ENCODE peak calls at places on chromosomes 1 and 21, in eight cellular contexts. O is coronary artery, X is psoas muscle, B is tibial nerve, Q is prostate gland, V is cardiac fibroblast, Z is AG10803, R is choroid plexus epithelial cell. D is an unnamed sample.

GRCh38 chr1:205739348-205740160 is 10.4 kb downstream of the NUCKS1 start:
- DNase-seq in Q (no peak), V (peak; percentile 47), Z (peak; percentile 60), O (no peak), X (no peak), R (peak; percentile 92), B (no peak), D (peak; percentile 74)

GRCh38 chr1:186849824-186850223 is 21.1 kb downstream of the PLA2G4A start:
- DNase-seq in B (no peak), Q (no peak), Z (no peak), R (peak; percentile 46), O (no peak), X (no peak), V (no peak), D (peak; percentile 22)

GRCh38 chr21:46092026-46092764 is 5.7 kb upstream of the COL6A2 start:
- DNase-seq in R (peak; percentile 89), B (peak; percentile 71), X (peak; percentile 81), Q (no peak), Z (peak; percentile 99), O (peak; percentile 93), V (peak; percentile 86), D (peak; percentile 100)

GRCh38 chr1:47915677-47916353 is 81.4 kb downstream of the TRABD2B start:
- DNase-seq in R (no peak), X (no peak), B (no peak), V (no peak), Z (no peak), Q (no peak), O (no peak), D (no peak)

GRCh38 chr1:5913078-5913845 is 79.0 kb downstream of the NPHP4 start:
- DNase-seq in R (peak; percentile 52), Z (no peak), X (no peak), B (no peak), V (no peak), O (peak; percentile 45), Q (no peak), D (no peak)

GRCh38 chr1:109083495-109083894 is 7.1 kb upstream of the TMEM167B start:
- DNase-seq in B (no peak), R (no peak), Q (no peak), X (no peak), V (no peak), Z (no peak), O (no peak), D (no peak)

GRCh38 chr21:34242973-34243372 is 120.8 kb upstream of the KCNE2 start:
- DNase-seq in X (no peak), V (no peak), R (no peak), Q (no peak), Z (no peak), B (no peak), O (no peak), D (no peak)

GRCh38 chr1:231803353-231803752 is 176.8 kb downstream of the DISC1 start:
- DNase-seq in Q (no peak), X (peak; percentile 47), Z (peak; percentile 88), R (peak; percentile 89), V (peak; percentile 86), O (no peak), B (peak; percentile 52), D (peak; percentile 62)

GRCh38 chr21:39384674-39385298 is 35.9 kb upstream of the HMGN1 start:
- DNase-seq in Z (no peak), B (no peak), Q (no peak), O (no peak), X (no peak), R (peak; percentile 18), V (no peak), D (peak; percentile 74)

GRCh38 chr1:244118087-244118761 is 67.1 kb downstream of the ZBTB18 start:
- DNase-seq in V (no peak), Q (no peak), Z (no peak), B (no peak), O (no peak), R (peak; percentile 17), X (no peak), D (no peak)
- H3K4me3 ChIP-seq in V (no peak overlapping the region), Q (no peak overlapping the region), Z (no peak overlapping the region), B (no peak overlapping the region), O (peak overlapping the region; percentile 54), R (no peak overlapping the region), X (peak overlapping the region; percentile 61), D (no peak overlapping the region)

GRCh38 chr1:150164769-150165168 is 15.1 kb downstream of the PLEKHO1 start:
- DNase-seq in O (no peak), X (no peak), Z (no peak), Q (no peak), R (no peak), B (no peak), V (no peak), D (no peak)

GRCh38 chr1:150164224-150164623 is 14.5 kb downstream of the PLEKHO1 start:
- DNase-seq in X (peak; percentile 32), R (no peak), O (no peak), Q (no peak), V (no peak), B (no peak), Z (no peak), D (no peak)

GRCh38 chr1:150162582-150162861 is 12.8 kb downstream of the PLEKHO1 start:
- DNase-seq in V (no peak), B (no peak), O (no peak), R (no peak), X (no peak), Z (no peak), Q (no peak), D (no peak)

GRCh38 chr1:150161747-150162581 is 12.2 kb downstream of the PLEKHO1 start:
- DNase-seq in B (no peak), V (no peak), X (no peak), Q (no peak), Z (no peak), O (no peak), R (peak; percentile 63), D (peak; percentile 34)

GRCh38 chr1:150162862-150163706 is 13.4 kb downstream of the PLEKHO1 start:
- DNase-seq in R (peak; percentile 100), O (peak; percentile 98), X (peak; percentile 75), Z (peak; percentile 99), B (peak; percentile 80), V (peak; percentile 99), Q (peak; percentile 93), D (peak; percentile 99)
- H3K4me3 ChIP-seq in R (peak overlapping the region; percentile 27), O (peak overlapping the region; percentile 64), X (peak overlapping the region; percentile 61), Z (peak overlapping the region; percentile 45), B (peak overlapping the region; percentile 45), V (peak overlapping the region; percentile 27), Q (peak overlapping the region; percentile 24), D (peak overlapping the region; percentile 15)

DNA sequence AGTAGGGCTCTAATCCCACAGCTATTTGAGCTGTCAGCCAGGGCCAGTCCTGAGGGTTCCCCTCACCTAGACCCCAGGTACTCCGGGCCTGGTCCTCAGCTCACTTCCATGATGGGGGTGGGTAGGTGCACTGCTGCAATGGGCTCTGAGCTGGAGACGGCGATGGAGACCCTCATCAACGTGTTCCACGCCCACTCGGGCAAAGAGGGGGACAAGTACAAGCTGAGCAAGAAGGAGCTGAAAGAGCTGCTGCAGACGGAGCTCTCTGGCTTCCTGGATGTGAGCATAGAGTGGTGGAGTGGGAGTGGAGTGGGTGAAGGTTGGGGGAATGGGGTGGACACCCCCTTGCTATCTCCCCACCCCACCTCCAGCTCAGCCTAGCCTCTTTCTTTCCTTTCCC is 2.1 kb downstream of the S100A1 start:
- DNase-seq in O (no peak), B (no peak), V (no peak), Z (no peak), Q (no peak), R (no peak), X (no peak), D (no peak)
- H3K4me3 ChIP-seq in O (no peak overlapping the region), B (no peak overlapping the region), V (no peak overlapping the region), Z (no peak overlapping the region), Q (no peak overlapping the region), R (no peak overlapping the region), X (peak overlapping the region; percentile 66), D (no peak overlapping the region)

GRCh38 chr21:23968722-23969647 is 1638.3 kb downstream of the MRPL39 start:
- DNase-seq in B (peak; percentile 61), R (peak; percentile 17), X (no peak), V (peak; percentile 1), O (no peak), Q (no peak), Z (no peak), D (peak; percentile 17)
- H3K4me3 ChIP-seq in B (no peak overlapping the region), R (no peak overlapping the region), X (no peak overlapping the region), V (no peak overlapping the region), O (no peak overlapping the region), Q (no peak overlapping the region), Z (no peak overlapping the region), D (no peak overlapping the region)

DNA sequence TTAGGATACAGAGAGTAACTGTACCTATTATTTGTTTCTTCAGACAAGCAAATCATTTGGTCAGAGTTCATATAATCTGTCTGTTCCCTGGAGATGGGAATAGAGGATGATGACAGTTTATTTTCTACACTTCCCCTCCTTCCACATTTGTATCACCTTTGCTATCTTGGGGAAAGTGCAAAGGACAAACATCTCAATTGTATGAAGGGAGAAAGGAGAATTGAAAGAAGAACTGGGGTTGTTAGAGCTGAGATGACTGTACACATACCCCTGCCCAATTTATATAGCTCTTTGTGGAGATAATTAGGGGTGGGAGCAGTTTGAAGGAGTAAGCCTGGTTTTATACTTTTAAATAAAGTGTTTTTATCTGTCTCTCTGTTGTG is 14.0 kb downstream of the POLR3GL start:
- DNase-seq in X (no peak), B (no peak), Q (no peak), Z (no peak), V (no peak), R (no peak), O (no peak), D (no peak)
- H3K4me3 ChIP-seq in X (peak overlapping the region; percentile 50), B (peak overlapping the region; percentile 5), Q (no peak overlapping the region), Z (peak overlapping the region; percentile 46), V (peak overlapping the region; percentile 22), R (no peak overlapping the region), O (peak overlapping the region; percentile 69), D (no peak overlapping the region)

GRCh38 chr1:229454056-229454455 is 20.2 kb upstream of the ACTA1 start:
- DNase-seq in R (peak; percentile 13), B (no peak), X (no peak), V (no peak), O (no peak), Z (no peak), Q (no peak), D (no peak)
- H3K4me3 ChIP-seq in R (no peak overlapping the region), B (no peak overlapping the region), X (no peak overlapping the region), V (no peak overlapping the region), O (no peak overlapping the region), Z (no peak overlapping the region), Q (no peak overlapping the region), D (no peak overlapping the region)

GRCh38 chr1:178093958-178094751 is at the start of gene RASAL2:
- DNase-seq in O (peak; percentile 81), Z (peak; percentile 54), X (peak; percentile 73), Q (peak; percentile 41), R (peak; percentile 59), V (peak; percentile 75), B (peak; percentile 33), D (peak; percentile 46)
- H3K4me3 ChIP-seq in O (peak within 1 kb of the TSS; percentile 99), Z (peak within 1 kb of the TSS; percentile 89), X (peak within 1 kb of the TSS; percentile 72), Q (peak within 1 kb of the TSS; percentile 84), R (peak within 1 kb of the TSS; percentile 86), V (peak within 1 kb of the TSS; percentile 94), B (peak within 1 kb of the TSS; percentile 97), D (peak within 1 kb of the TSS; percentile 89)